ENCODE peak calls at places on chromosomes 11 and 22, in seven cellular contexts. I, C, T, L, F, Z and X are unnamed samples.

GRCh38 chr11:102983491-102983890 is 28.0 kb upstream of the MMP13 start:
- DNase-seq in Z (no peak), L (no peak), T (no peak), I (no peak), F (no peak), C (no peak), X (no peak)

GRCh38 chr11:67561971-67562560 is 21.5 kb upstream of the GSTP1 start:
- DNase-seq in I (no peak), C (no peak), T (no peak), Z (no peak), F (no peak), L (peak), X (no peak)

GRCh38 chr22:30617819-30618218 is 10.8 kb downstream of the TCN2 start:
- DNase-seq in F (no peak), L (no peak), Z (no peak), C (no peak), I (no peak), T (no peak), X (no peak)

GRCh38 chr11:13030857-13031256 is 21.7 kb downstream of the RASSF10 start:
- DNase-seq in I (peak), Z (no peak), C (no peak), T (no peak), L (no peak), F (peak), X (no peak)

GRCh38 chr11:69699213-69699612 is 4.6 kb downstream of the FGF19 start:
- DNase-seq in C (no peak), L (no peak), Z (peak), I (no peak), T (no peak), F (peak), X (peak)

GRCh38 chr11:8359521-8359920 is 95.8 kb upstream of the LMO1 start:
- DNase-seq in C (no peak), F (no peak), Z (no peak), L (no peak), T (no peak), I (no peak), X (no peak)

GRCh38 chr22:30829901-30830550 is 135.4 kb downstream of the OSBP2 start:
- DNase-seq in T (no peak), I (no peak), C (peak), F (no peak), L (peak), Z (no peak), X (no peak)

GRCh38 chr11:72720047-72720446 is 32.2 kb downstream of the ARAP1 start:
- DNase-seq in F (no peak), C (no peak), T (no peak), I (no peak), Z (no peak), L (no peak), X (no peak)

GRCh38 chr11:44630511-44631210 is 65.2 kb downstream of the CD82 start:
- DNase-seq in F (no peak), Z (no peak), L (no peak), I (peak), C (no peak), T (no peak), X (no peak)

GRCh38 chr11:8947230-8947943 is 4.6 kb upstream of the ASCL3 start:
- DNase-seq in C (no peak), F (no peak), L (peak), T (no peak), I (no peak), Z (no peak), X (no peak)

GRCh38 chr22:35154937-35155387 is 89.0 kb downstream of the ISX start:
- DNase-seq in I (peak), Z (peak), F (peak), L (peak), C (peak), T (peak), X (no peak)